ENCODE peak calls at places on chromosomes 5 and 9, in seven cellular contexts. C is RWPE1, G is skeletal muscle cell, B is NCI-H1105, X is ecto neural progenitor cell, S is GM03348, K is NB4. P is an unnamed sample.

GRCh38 chr9:132833451-132834130 is 44.5 kb downstream of the AK8 start:
- DNase-seq in C (no peak), G (no peak), B (no peak), X (no peak), S (no peak), K (no peak), P (no peak)

GRCh38 chr5:173890195-173890951 is 2.2 kb downstream of the CPEB4 start:
- DNase-seq in C (no peak), G (no peak), B (no peak), X (peak), S (peak), K (no peak), P (peak)

GRCh38 chr9:134056483-134057310 is 11.1 kb downstream of the BRD3 start:
- DNase-seq in C (peak), G (no peak), B (no peak), X (no peak), S (no peak), K (no peak), P (no peak)

GRCh38 chr5:180860273-180860886 is 696 bp downstream of the ZFP62 start:
- DNase-seq in C (peak), G (no peak), B (peak), X (no peak), S (peak), K (peak), P (peak)

GRCh38 chr5:1409386-1410110 is 35.7 kb downstream of the SLC6A3 start:
- DNase-seq in C (peak), G (no peak), B (no peak), X (peak), S (peak), K (peak), P (peak)

GRCh38 chr9:33137271-33137670 is 29.9 kb downstream of the B4GALT1 start:
- DNase-seq in C (no peak), G (no peak), B (no peak), X (no peak), S (no peak), K (no peak), P (no peak)

GRCh38 chr9:81717061-81717746 is 27.9 kb upstream of the TLE1 start:
- DNase-seq in C (no peak), G (no peak), B (no peak), X (no peak), S (no peak), K (no peak), P (no peak)

GRCh38 chr9:76773051-76773450 is 8.8 kb downstream of the PCA3 start:
- DNase-seq in C (no peak), G (peak), B (no peak), X (no peak), S (no peak), K (no peak), P (no peak)

GRCh38 chr5:134651531-134651930 is 2.9 kb downstream of the SEC24A start:
- DNase-seq in C (no peak), G (no peak), B (no peak), X (no peak), S (no peak), K (no peak), P (peak)